ENCODE peak calls at places on chromosomes 5 and 9, in eight cellular contexts. I is omental fat pad, C is cardiac fibroblast, B is mammary epithelial cell, E is neural crest cell, R is adrenal gland, J is lung, Q is endothelial cell. U is an unnamed sample.

GRCh38 chr9:134007150-134007549 is 15.0 kb upstream of the VAV2 start:
- DNase-seq in I (no peak), R (no peak), E (no peak), J (no peak), Q (no peak), C (no peak), B (no peak), U (no peak)

GRCh38 chr9:72362680-72363139 is 2.3 kb downstream of the ZFAND5 start:
- DNase-seq in E (peak; percentile 17), B (peak; percentile 53), Q (peak; percentile 5), C (peak; percentile 83), R (peak; percentile 75), I (no peak), J (peak; percentile 58), U (peak; percentile 78)

GRCh38 chr5:77957-78804 is 13.8 kb upstream of the PLEKHG4B start:
- DNase-seq in E (no peak), B (no peak), C (peak; percentile 52), I (no peak), J (no peak), R (no peak), Q (peak; percentile 45), U (peak; percentile 28)

GRCh38 chr5:141040093-141040762 is 10.9 kb upstream of the PCDHB1 start:
- DNase-seq in E (peak; percentile 61), J (peak; percentile 63), R (peak; percentile 37), B (peak; percentile 58), C (peak; percentile 45), Q (peak; percentile 70), I (no peak), U (no peak)

GRCh38 chr9:126217121-126217520 is 109.5 kb upstream of the MVB12B start:
- DNase-seq in C (no peak), R (no peak), I (no peak), J (no peak), Q (no peak), E (no peak), B (no peak), U (no peak)

GRCh38 chr5:181173420-181174342 is 26.3 kb downstream of the OR2V2 start:
- DNase-seq in B (peak; percentile 95), R (no peak), J (no peak), I (no peak), E (no peak), C (peak; percentile 94), Q (no peak), U (peak; percentile 77)

GRCh38 chr5:19927170-19927569 is 60.8 kb downstream of the CDH18 start:
- DNase-seq in E (no peak), Q (no peak), R (no peak), C (no peak), I (no peak), J (no peak), B (no peak), U (no peak)

GRCh38 chr9:16023466-16023865 is 470.6 kb downstream of the CCDC171 start:
- DNase-seq in B (no peak), I (no peak), Q (no peak), E (no peak), C (peak; percentile 91), R (no peak), J (no peak), U (peak; percentile 76)

GRCh38 chr5:72767289-72768010 is 49.0 kb upstream of the TNPO1 start:
- DNase-seq in I (no peak), J (no peak), R (peak; percentile 24), E (no peak), Q (no peak), C (peak; percentile 52), B (no peak), U (no peak)

GRCh38 chr9:101375546-101375945 is 9.3 kb downstream of the BAAT start:
- DNase-seq in R (no peak), I (no peak), C (no peak), B (no peak), E (no peak), Q (no peak), J (no peak), U (no peak)

GRCh38 chr5:156906807-156907206 is 56.2 kb downstream of the TIMD4 start:
- DNase-seq in Q (no peak), J (no peak), R (no peak), C (no peak), B (no peak), I (no peak), E (no peak), U (no peak)

GRCh38 chr5:173880306-173880985 is 7.7 kb upstream of the CPEB4 start:
- DNase-seq in J (no peak), E (no peak), C (peak; percentile 87), I (no peak), R (no peak), B (peak; percentile 44), Q (no peak), U (peak; percentile 91)

GRCh38 chr5:95725071-95725820 is 5.9 kb upstream of the RHOBTB3 start:
- DNase-seq in Q (no peak), R (no peak), I (no peak), J (no peak), B (no peak), E (no peak), C (peak; percentile 50), U (no peak)

GRCh38 chr5:103424008-103424407 is 138.6 kb downstream of the NUDT12 start:
- DNase-seq in R (no peak), Q (no peak), J (no peak), E (no peak), B (no peak), C (peak; percentile 62), I (no peak), U (peak; percentile 67)

GRCh38 chr5:62616615-62617277 is 38.1 kb downstream of the LRRC70 start:
- DNase-seq in R (no peak), C (no peak), J (no peak), B (no peak), E (no peak), I (no peak), Q (no peak), U (no peak)

GRCh38 chr9:109972026-109973005 is 192.3 kb downstream of the PALM2AKAP2 start:
- DNase-seq in I (no peak), E (no peak), R (no peak), B (no peak), C (no peak), J (no peak), Q (no peak), U (no peak)
- TF ChIP-seq CTCF in I (no peak), E (no peak), R (no peak), B (no peak), C (no peak), J (no peak), Q (no peak), U (peak; percentile 34)

DNA sequence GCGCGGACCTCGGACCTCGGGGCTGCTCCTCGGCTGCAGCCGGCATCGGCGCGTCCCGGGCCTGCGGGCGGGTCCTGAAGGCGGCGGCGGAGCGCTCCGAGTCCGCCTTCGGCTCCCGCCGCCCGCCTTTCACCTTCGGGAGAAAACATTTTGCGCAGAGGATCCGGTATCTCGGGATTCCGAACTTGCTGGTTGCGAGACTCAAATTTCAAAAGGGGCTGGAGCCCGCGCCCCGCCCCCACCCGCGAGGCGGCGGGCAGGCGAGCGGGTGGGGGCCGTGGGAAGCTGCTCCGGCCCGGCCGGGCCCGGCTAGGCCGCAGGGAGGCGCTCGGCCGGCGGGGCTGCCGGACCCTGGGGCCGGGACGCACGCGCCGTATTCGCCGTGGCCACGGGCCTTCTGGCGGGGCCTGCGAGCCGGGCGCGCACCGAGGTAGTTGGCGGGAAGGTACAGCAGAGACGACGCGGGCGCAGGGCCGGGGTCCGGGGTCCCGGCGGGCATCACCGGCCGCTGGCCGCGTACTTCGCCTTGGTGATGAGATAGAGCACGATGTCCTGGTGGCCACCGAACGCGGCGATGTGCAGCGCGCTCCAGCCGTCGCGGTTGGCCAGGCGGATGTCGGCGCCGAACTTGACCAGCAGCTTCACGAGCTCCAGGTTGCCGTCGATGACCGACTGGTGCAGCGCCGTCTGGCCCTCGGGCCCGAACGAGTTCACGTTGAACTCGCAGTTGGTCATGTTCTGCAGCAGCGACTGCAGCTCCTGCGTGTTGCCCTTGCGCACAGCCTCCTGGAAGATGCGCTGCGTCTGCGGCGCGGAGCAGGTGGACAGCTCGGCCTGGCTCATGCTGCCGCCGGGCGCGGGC is 754 bp downstream of the NRARP start:
- DNase-seq in B (peak; percentile 58), I (no peak), R (no peak), C (peak; percentile 55), E (no peak), J (no peak), Q (peak; percentile 61), U (no peak)
- TF ChIP-seq CTCF in B (no peak), I (no peak), R (peak; percentile 18), C (no peak), E (peak; percentile 43), J (no peak), Q (no peak), U (peak; percentile 8)

GRCh38 chr5:59725393-59725768 is 168.1 kb downstream of the PDE4D start:
- DNase-seq in J (no peak), B (no peak), R (no peak), Q (no peak), I (no peak), E (no peak), C (no peak), U (peak; percentile 72)

GRCh38 chr5:59728356-59728755 is 165.2 kb downstream of the PDE4D start:
- DNase-seq in E (no peak), R (no peak), Q (no peak), I (no peak), C (no peak), J (no peak), B (no peak), U (no peak)

GRCh38 chr5:59721741-59722140 is 171.8 kb downstream of the PDE4D start:
- DNase-seq in E (no peak), Q (no peak), C (no peak), J (no peak), I (no peak), B (no peak), R (no peak), U (no peak)

GRCh38 chr5:59722875-59723274 is 170.7 kb downstream of the PDE4D start:
- DNase-seq in Q (no peak), C (peak; percentile 65), J (no peak), B (peak; percentile 72), I (no peak), R (no peak), E (no peak), U (no peak)

GRCh38 chr5:59724482-59725392 is 168.8 kb downstream of the PDE4D start:
- DNase-seq in I (no peak), C (peak; percentile 69), B (peak; percentile 35), R (no peak), Q (peak; percentile 60), J (peak; percentile 46), E (peak; percentile 45), U (peak; percentile 22)
- TF ChIP-seq CTCF in I (no peak), C (peak; percentile 74), B (peak; percentile 79), R (no peak), Q (peak; percentile 89), J (peak; percentile 15), E (peak; percentile 72), U (peak; percentile 76)

DNA sequence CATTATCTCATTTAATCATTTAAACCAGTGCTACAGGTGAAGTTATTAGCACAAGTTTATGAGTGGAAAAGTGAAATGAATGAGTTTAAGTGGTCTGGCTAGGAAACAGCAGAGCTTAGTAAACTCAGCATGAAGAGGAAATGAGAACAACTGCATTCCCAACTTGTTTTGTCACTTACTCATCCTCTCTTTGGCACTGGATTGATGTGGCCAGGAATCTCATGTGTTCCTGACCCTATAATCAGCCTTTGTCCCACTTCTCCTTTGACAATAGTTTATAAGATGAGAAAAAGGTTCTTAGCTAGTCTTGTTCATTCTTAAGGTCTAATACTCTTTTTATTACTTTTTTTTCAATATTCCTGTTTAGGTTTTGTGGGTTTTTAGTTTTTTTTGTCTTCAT is 559.2 kb upstream of the TLE4 start:
- DNase-seq in I (no peak), E (no peak), C (peak; percentile 72), Q (no peak), R (no peak), B (peak; percentile 25), J (no peak), U (peak; percentile 72)
- TF ChIP-seq CTCF in I (no peak), E (no peak), C (no peak), Q (no peak), R (no peak), B (no peak), J (no peak), U (no peak)